ENCODE peak calls at places on chromosomes 11 and 22, in five cellular contexts. I is A549, J is SK-N-SH, U is K562, W is GM12878. T is an unnamed sample.
A peak's percentile ranks its signal among the peaks of the same experiment; 100 is the strongest.

GRCh38 chr11:65260756-65261590 is 789 bp upstream of the POLA2 start:
- DNase-seq in I (peak; percentile 43), J (peak; percentile 66), U (no peak), W (no peak), T (no peak)

GRCh38 chr11:58742140-58742539 is 10.4 kb upstream of the GLYAT start:
- DNase-seq in I (no peak), J (no peak), U (no peak), W (peak; percentile 15), T (no peak)

GRCh38 chr11:63920870-63921417 is 4.0 kb upstream of the RCOR2 start:
- DNase-seq in I (no peak), J (no peak), U (peak; percentile 80), W (no peak), T (no peak)

GRCh38 chr11:92867913-92868619 is 101.4 kb upstream of the MTNR1B start:
- DNase-seq in I (no peak), J (no peak), U (no peak), W (no peak), T (no peak)

GRCh38 chr11:19173964-19174638 is 27.7 kb downstream of the CSRP3 start:
- DNase-seq in I (no peak), J (no peak), U (no peak), W (no peak), T (no peak)

GRCh38 chr11:120708511-120709183 is 197.1 kb downstream of the GRIK4 start:
- DNase-seq in I (no peak), J (no peak), U (no peak), W (no peak), T (no peak)

GRCh38 chr11:83363280-83363679 is 77.1 kb upstream of the CCDC90B start:
- DNase-seq in I (no peak), J (no peak), U (no peak), W (no peak), T (no peak)

GRCh38 chr11:69297926-69298777 is 4.2 kb downstream of the MYEOV start:
- DNase-seq in I (peak; percentile 76), J (no peak), U (peak; percentile 50), W (peak; percentile 91), T (peak; percentile 82)

GRCh38 chr11:17613428-17613962 is 66.4 kb downstream of the OTOG start:
- DNase-seq in I (no peak), J (no peak), U (no peak), W (no peak), T (no peak)

GRCh38 chr11:39990413-39990812 is 1469.0 kb downstream of the LRRC4C start:
- DNase-seq in I (no peak), J (no peak), U (no peak), W (no peak), T (no peak)

GRCh38 chr11:707817-708420 is 1.9 kb downstream of the EPS8L2 start:
- DNase-seq in I (no peak), J (peak; percentile 37), U (no peak), W (no peak), T (no peak)

GRCh38 chr11:100981196-100981824 is 148.3 kb downstream of the PGR start:
- DNase-seq in I (no peak), J (no peak), U (no peak), W (no peak), T (no peak)

GRCh38 chr22:37632174-37633081 is 7.0 kb upstream of the SH3BP1 start:
- DNase-seq in I (no peak), J (no peak), U (no peak), W (no peak), T (no peak)

GRCh38 chr11:117837070-117837776 is 12.7 kb upstream of the FXYD2 start:
- DNase-seq in I (no peak), J (no peak), U (no peak), W (no peak), T (no peak)

GRCh38 chr11:6271598-6271997 is 12.0 kb downstream of the CCKBR start:
- DNase-seq in I (no peak), J (no peak), U (no peak), W (no peak), T (no peak)

GRCh38 chr22:37897805-37898204 is 8.3 kb upstream of the MICALL1 start:
- DNase-seq in I (no peak), J (no peak), U (no peak), W (no peak), T (no peak)

GRCh38 chr11:69497221-69497787 is 15.8 kb downstream of the LINC01488 start:
- DNase-seq in I (peak; percentile 79), J (no peak), U (no peak), W (no peak), T (peak; percentile 95)

GRCh38 chr11:88284306-88285057 is 53.1 kb downstream of the CTSC start:
- DNase-seq in I (no peak), J (no peak), U (no peak), W (no peak), T (peak; percentile 19)

GRCh38 chr22:20918663-20919220 is 1.5 kb downstream of the CRKL start:
- DNase-seq in I (peak; percentile 8), J (peak; percentile 42), U (peak; percentile 83), W (no peak), T (no peak)

GRCh38 chr11:35165416-35166368 is 26.7 kb downstream of the CD44 start:
- DNase-seq in I (no peak), J (no peak), U (no peak), W (peak; percentile 99), T (peak; percentile 50)

GRCh38 chr22:19044381-19044780 is 77.8 kb downstream of the DGCR2 start:
- DNase-seq in I (no peak), J (no peak), U (no peak), W (no peak), T (no peak)

GRCh38 chr11:10918698-10919097 is 60.8 kb upstream of the ZBED5 start:
- DNase-seq in I (no peak), J (no peak), U (no peak), W (no peak), T (no peak)

GRCh38 chr11:126645206-126645605 is 289.7 kb downstream of the ST3GAL4 start:
- DNase-seq in I (no peak), J (no peak), U (no peak), W (no peak), T (no peak)

GRCh38 chr22:22730655-22731373 is 86.4 kb downstream of the GGTLC2 start:
- DNase-seq in I (no peak), J (no peak), U (no peak), W (no peak), T (no peak)

GRCh38 chr11:86013718-86014117 is 55.2 kb downstream of the PICALM start:
- DNase-seq in I (no peak), J (no peak), U (no peak), W (no peak), T (no peak)

GRCh38 chr11:13502492-13502891 is 6.7 kb upstream of the PTH start:
- DNase-seq in I (no peak), J (no peak), U (no peak), W (no peak), T (no peak)

GRCh38 chr11:13503393-13503792 is 7.6 kb upstream of the PTH start:
- DNase-seq in I (no peak), J (no peak), U (no peak), W (no peak), T (no peak)
- TF ChIP-seq RCOR1 in I (no peak), J (no peak), U (no peak), W (no peak), T (no peak)

DNA sequence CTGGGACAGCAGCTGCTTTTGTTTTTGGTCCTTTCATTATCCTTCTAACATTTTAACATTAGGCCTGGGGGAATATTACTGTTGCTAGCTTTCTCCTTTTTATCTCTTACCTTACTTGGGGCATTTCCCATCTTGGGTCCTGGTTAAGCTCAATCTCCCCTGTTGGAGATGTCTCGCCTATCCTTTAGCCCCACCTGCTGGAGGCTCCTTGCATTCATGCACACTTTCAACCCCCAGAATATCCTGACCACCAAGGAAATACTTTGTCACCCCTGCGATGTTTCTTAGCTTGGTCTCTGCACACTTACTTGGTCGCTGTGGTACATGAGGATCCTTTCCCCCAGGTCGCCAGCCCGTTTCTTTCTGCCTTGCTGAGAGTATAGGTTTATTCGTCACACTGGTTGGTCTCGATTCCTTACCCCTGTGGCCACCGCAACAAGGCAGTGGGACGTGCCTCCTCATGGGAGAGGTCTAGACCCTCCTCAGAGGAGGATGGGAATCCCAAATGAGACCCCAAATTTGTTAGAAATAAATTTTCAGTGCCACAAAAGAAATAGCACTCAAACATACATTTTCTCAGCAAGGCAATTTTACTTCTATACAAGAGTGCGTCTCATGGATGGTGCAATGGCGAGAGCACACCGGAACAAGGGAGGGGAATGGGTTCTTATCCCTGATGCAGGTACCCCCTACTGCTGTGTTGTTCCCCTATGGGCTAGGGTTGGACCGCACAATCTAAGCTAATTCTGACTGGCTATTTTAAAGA is 5.4 kb upstream of the TXN2 start:
- DNase-seq in I (no peak), J (no peak), U (no peak), W (no peak), T (peak; percentile 68)
- TF ChIP-seq RCOR1 in I (no peak), J (no peak), U (no peak), W (no peak), T (no peak)

DNA sequence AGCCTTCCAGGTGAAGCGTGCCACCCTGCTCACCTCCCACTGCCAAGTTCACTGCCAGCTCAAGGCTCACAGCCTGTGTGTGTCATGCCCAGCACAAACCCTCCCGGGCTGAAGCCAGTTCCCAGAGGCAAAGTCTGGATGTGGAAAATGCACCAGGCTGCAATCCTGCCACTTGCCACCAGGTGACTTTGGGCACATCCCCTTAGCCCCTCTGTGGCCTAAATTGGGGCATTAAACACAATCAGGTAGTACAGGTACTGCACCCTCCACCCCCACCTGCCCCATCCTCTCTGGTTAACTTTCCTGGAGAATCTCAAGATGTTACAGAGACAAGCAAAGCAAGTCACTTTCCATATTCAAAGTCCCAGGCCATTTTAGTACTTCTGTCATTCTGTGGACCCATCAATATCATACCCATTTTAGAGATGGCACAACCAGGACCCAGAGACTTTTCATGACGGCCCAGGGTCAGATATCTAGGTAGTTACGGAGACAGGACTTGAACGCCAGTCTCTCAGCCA is 1.8 kb upstream of the RASD2 start:
- DNase-seq in I (peak; percentile 42), J (peak; percentile 65), U (peak; percentile 34), W (no peak), T (no peak)
- TF ChIP-seq RCOR1 in I (no peak), J (no peak), U (no peak), W (no peak), T (no peak)

GRCh38 chr22:45334528-45334927 is 24.8 kb downstream of the FAM118A start:
- DNase-seq in I (no peak), J (no peak), U (no peak), W (no peak), T (no peak)
- TF ChIP-seq RCOR1 in I (no peak), J (no peak), U (no peak), W (no peak), T (no peak)

GRCh38 chr11:133323354-133323753 is 208.9 kb downstream of the OPCML start:
- DNase-seq in I (no peak), J (no peak), U (no peak), W (no peak), T (no peak)

GRCh38 chr11:133318221-133318620 is 214.1 kb downstream of the OPCML start:
- DNase-seq in I (no peak), J (no peak), U (no peak), W (no peak), T (no peak)
- TF ChIP-seq RCOR1 in I (no peak), J (no peak), U (no peak), W (no peak), T (no peak)